ENCODE peak calls at places on chromosomes 5 and 9, in seven cellular contexts. One of them, this sample, is unnamed.

GRCh38 chr5:139711067-139711851 is 63.1 kb downstream of the CXXC5 start:
- DNase-seq in fibroblast of pulmonary artery: no peak
- DNase-seq in colonic mucosa: peak
- DNase-seq in left ventricle myocardium inferior: peak
- DNase-seq in SK-N-SH: peak
- DNase-seq in HFF-Myc: no peak
- DNase-seq in AG09309: no peak
- DNase-seq in this sample: no peak

GRCh38 chr5:58281189-58281588 is 178.7 kb downstream of the PLK2 start:
- DNase-seq in fibroblast of pulmonary artery: no peak
- DNase-seq in colonic mucosa: no peak
- DNase-seq in left ventricle myocardium inferior: no peak
- DNase-seq in SK-N-SH: no peak
- DNase-seq in HFF-Myc: no peak
- DNase-seq in AG09309: no peak
- DNase-seq in this sample: no peak

GRCh38 chr5:138874771-138875628 is at the start of gene LRRTM2:
- DNase-seq in fibroblast of pulmonary artery: peak
- DNase-seq in colonic mucosa: no peak
- DNase-seq in left ventricle myocardium inferior: no peak
- DNase-seq in SK-N-SH: peak
- DNase-seq in HFF-Myc: peak
- DNase-seq in AG09309: no peak
- DNase-seq in this sample: peak

GRCh38 chr5:147175516-147176097 is 59.2 kb upstream of the STK32A start:
- DNase-seq in fibroblast of pulmonary artery: no peak
- DNase-seq in colonic mucosa: no peak
- DNase-seq in left ventricle myocardium inferior: no peak
- DNase-seq in SK-N-SH: no peak
- DNase-seq in HFF-Myc: no peak
- DNase-seq in AG09309: no peak
- DNase-seq in this sample: no peak

GRCh38 chr5:133582971-133583370 is 29.4 kb downstream of the FSTL4 start:
- DNase-seq in fibroblast of pulmonary artery: no peak
- DNase-seq in colonic mucosa: no peak
- DNase-seq in left ventricle myocardium inferior: no peak
- DNase-seq in SK-N-SH: no peak
- DNase-seq in HFF-Myc: no peak
- DNase-seq in AG09309: no peak
- DNase-seq in this sample: no peak

GRCh38 chr5:537621-538071 is 13.4 kb upstream of the SLC9A3 start:
- DNase-seq in fibroblast of pulmonary artery: no peak
- DNase-seq in colonic mucosa: no peak
- DNase-seq in left ventricle myocardium inferior: no peak
- DNase-seq in SK-N-SH: no peak
- DNase-seq in HFF-Myc: no peak
- DNase-seq in AG09309: no peak
- DNase-seq in this sample: no peak

GRCh38 chr5:143977891-143978448 is 166.0 kb downstream of the HMHB1 start:
- DNase-seq in fibroblast of pulmonary artery: peak
- DNase-seq in colonic mucosa: no peak
- DNase-seq in left ventricle myocardium inferior: no peak
- DNase-seq in SK-N-SH: no peak
- DNase-seq in HFF-Myc: no peak
- DNase-seq in AG09309: no peak
- DNase-seq in this sample: no peak

GRCh38 chr9:97744710-97745708 is 47.9 kb upstream of the XPA start:
- DNase-seq in fibroblast of pulmonary artery: no peak
- DNase-seq in colonic mucosa: no peak
- DNase-seq in left ventricle myocardium inferior: no peak
- DNase-seq in SK-N-SH: peak
- DNase-seq in HFF-Myc: no peak
- DNase-seq in AG09309: no peak
- DNase-seq in this sample: no peak

GRCh38 chr9:20557286-20557685 is 65.0 kb downstream of the MLLT3 start:
- DNase-seq in fibroblast of pulmonary artery: no peak
- DNase-seq in colonic mucosa: no peak
- DNase-seq in left ventricle myocardium inferior: no peak
- DNase-seq in SK-N-SH: no peak
- DNase-seq in HFF-Myc: no peak
- DNase-seq in AG09309: no peak
- DNase-seq in this sample: no peak

GRCh38 chr5:93461751-93462150 is 119.3 kb downstream of the NR2F1-AS1 start:
- DNase-seq in fibroblast of pulmonary artery: peak
- DNase-seq in colonic mucosa: no peak
- DNase-seq in left ventricle myocardium inferior: no peak
- DNase-seq in SK-N-SH: no peak
- DNase-seq in HFF-Myc: no peak
- DNase-seq in AG09309: peak
- DNase-seq in this sample: peak

GRCh38 chr5:35282805-35283204 is 52.5 kb upstream of the PRLR start:
- DNase-seq in fibroblast of pulmonary artery: no peak
- DNase-seq in colonic mucosa: no peak
- DNase-seq in left ventricle myocardium inferior: no peak
- DNase-seq in SK-N-SH: no peak
- DNase-seq in HFF-Myc: no peak
- DNase-seq in AG09309: no peak
- DNase-seq in this sample: no peak

GRCh38 chr9:89952401-89952800 is 347.6 kb downstream of the GADD45G start:
- DNase-seq in fibroblast of pulmonary artery: no peak
- DNase-seq in colonic mucosa: no peak
- DNase-seq in left ventricle myocardium inferior: no peak
- DNase-seq in SK-N-SH: no peak
- DNase-seq in HFF-Myc: peak
- DNase-seq in AG09309: no peak
- DNase-seq in this sample: no peak

GRCh38 chr9:34685591-34685990 is 5.5 kb downstream of the CCL19 start:
- DNase-seq in fibroblast of pulmonary artery: no peak
- DNase-seq in colonic mucosa: no peak
- DNase-seq in left ventricle myocardium inferior: no peak
- DNase-seq in SK-N-SH: no peak
- DNase-seq in HFF-Myc: no peak
- DNase-seq in AG09309: no peak
- DNase-seq in this sample: no peak

GRCh38 chr9:136566899-136567298 is 21.1 kb upstream of the NOTCH1 start:
- DNase-seq in fibroblast of pulmonary artery: no peak
- DNase-seq in colonic mucosa: no peak
- DNase-seq in left ventricle myocardium inferior: peak
- DNase-seq in SK-N-SH: peak
- DNase-seq in HFF-Myc: no peak
- DNase-seq in AG09309: no peak
- DNase-seq in this sample: no peak

GRCh38 chr5:31231171-31231570 is 37.7 kb downstream of the CDH6 start:
- DNase-seq in fibroblast of pulmonary artery: peak
- DNase-seq in colonic mucosa: no peak
- DNase-seq in left ventricle myocardium inferior: no peak
- DNase-seq in SK-N-SH: no peak
- DNase-seq in HFF-Myc: no peak
- DNase-seq in AG09309: no peak
- DNase-seq in this sample: no peak

GRCh38 chr5:125612356-125613149 is 810.7 kb upstream of the GRAMD2B start:
- DNase-seq in fibroblast of pulmonary artery: no peak
- DNase-seq in colonic mucosa: no peak
- DNase-seq in left ventricle myocardium inferior: no peak
- DNase-seq in SK-N-SH: no peak
- DNase-seq in HFF-Myc: no peak
- DNase-seq in AG09309: no peak
- DNase-seq in this sample: no peak

GRCh38 chr5:16406023-16406422 is 59.6 kb downstream of the ZNF622 start:
- DNase-seq in fibroblast of pulmonary artery: no peak
- DNase-seq in colonic mucosa: no peak
- DNase-seq in left ventricle myocardium inferior: no peak
- DNase-seq in SK-N-SH: no peak
- DNase-seq in HFF-Myc: no peak
- DNase-seq in AG09309: no peak
- DNase-seq in this sample: no peak

GRCh38 chr5:91499943-91500531 is 116.9 kb upstream of the ARRDC3 start:
- DNase-seq in fibroblast of pulmonary artery: peak
- DNase-seq in colonic mucosa: no peak
- DNase-seq in left ventricle myocardium inferior: no peak
- DNase-seq in SK-N-SH: peak
- DNase-seq in HFF-Myc: peak
- DNase-seq in AG09309: peak
- DNase-seq in this sample: peak

GRCh38 chr5:16542275-16542674 is 74.5 kb downstream of the RETREG1 start:
- DNase-seq in fibroblast of pulmonary artery: no peak
- DNase-seq in colonic mucosa: peak
- DNase-seq in left ventricle myocardium inferior: no peak
- DNase-seq in SK-N-SH: no peak
- DNase-seq in HFF-Myc: no peak
- DNase-seq in AG09309: no peak
- DNase-seq in this sample: no peak

DNA sequence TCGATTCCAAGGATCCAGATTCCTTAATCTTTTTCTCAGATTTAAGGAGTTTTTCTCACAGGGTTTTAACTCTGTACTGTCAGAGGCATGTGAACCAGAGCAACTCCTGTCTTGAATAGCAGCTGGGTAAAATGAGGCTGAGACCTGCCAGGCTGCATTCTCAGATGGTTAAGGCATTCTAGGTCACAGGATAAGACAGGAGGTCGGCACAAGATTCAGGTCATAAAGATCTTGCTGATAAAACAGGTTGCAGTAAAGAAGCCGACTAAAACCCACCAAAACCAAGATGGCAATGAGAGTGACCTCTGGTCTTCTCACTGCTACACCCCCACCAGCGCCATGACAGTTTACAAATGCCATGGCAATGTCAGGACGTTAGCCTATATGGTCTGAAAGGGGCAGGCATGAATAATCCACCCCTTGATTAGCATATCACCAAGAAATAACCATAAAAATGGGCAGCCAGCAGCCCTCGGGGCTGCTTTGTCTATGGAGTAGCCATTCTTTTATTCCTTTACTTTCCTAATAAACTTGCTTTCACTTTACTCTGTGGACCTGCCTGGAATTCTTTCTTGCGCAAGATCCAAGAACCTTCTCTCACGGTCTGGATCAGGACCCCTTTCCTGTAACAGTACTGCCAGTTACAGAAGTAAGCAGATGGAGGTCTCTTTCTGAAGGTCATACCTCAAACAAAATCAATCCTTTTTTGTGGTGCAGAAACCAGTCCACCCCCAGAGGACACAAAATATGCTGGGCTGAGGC is 87.1 kb downstream of the SLC38A9 start:
- DNase-seq in fibroblast of pulmonary artery: no peak
- DNase-seq in colonic mucosa: no peak
- DNase-seq in left ventricle myocardium inferior: no peak
- DNase-seq in SK-N-SH: no peak
- DNase-seq in HFF-Myc: no peak
- DNase-seq in AG09309: no peak
- DNase-seq in this sample: no peak
- H3K4me3 ChIP-seq in fibroblast of pulmonary artery: no peak
- H3K4me3 ChIP-seq in colonic mucosa: no peak
- H3K4me3 ChIP-seq in left ventricle myocardium inferior: no peak
- H3K4me3 ChIP-seq in SK-N-SH: no peak
- H3K4me3 ChIP-seq in HFF-Myc: no peak
- H3K4me3 ChIP-seq in AG09309: no peak
- H3K4me3 ChIP-seq in this sample: no peak

GRCh38 chr9:129598089-129598596 is 22.8 kb downstream of the C9orf50 start:
- DNase-seq in fibroblast of pulmonary artery: no peak
- DNase-seq in colonic mucosa: no peak
- DNase-seq in left ventricle myocardium inferior: no peak
- DNase-seq in SK-N-SH: no peak
- DNase-seq in HFF-Myc: no peak
- DNase-seq in AG09309: no peak
- DNase-seq in this sample: no peak

GRCh38 chr9:129595903-129596540 is 24.9 kb downstream of the C9orf50 start:
- DNase-seq in fibroblast of pulmonary artery: no peak
- DNase-seq in colonic mucosa: no peak
- DNase-seq in left ventricle myocardium inferior: no peak
- DNase-seq in SK-N-SH: no peak
- DNase-seq in HFF-Myc: no peak
- DNase-seq in AG09309: no peak
- DNase-seq in this sample: no peak

GRCh38 chr9:129596541-129597328 is 24.2 kb downstream of the C9orf50 start:
- DNase-seq in fibroblast of pulmonary artery: peak
- DNase-seq in colonic mucosa: peak
- DNase-seq in left ventricle myocardium inferior: peak
- DNase-seq in SK-N-SH: peak
- DNase-seq in HFF-Myc: no peak
- DNase-seq in AG09309: no peak
- DNase-seq in this sample: no peak

GRCh38 chr9:129595323-129595741 is 25.6 kb downstream of the C9orf50 start:
- DNase-seq in fibroblast of pulmonary artery: no peak
- DNase-seq in colonic mucosa: no peak
- DNase-seq in left ventricle myocardium inferior: no peak
- DNase-seq in SK-N-SH: no peak
- DNase-seq in HFF-Myc: no peak
- DNase-seq in AG09309: no peak
- DNase-seq in this sample: no peak

DNA sequence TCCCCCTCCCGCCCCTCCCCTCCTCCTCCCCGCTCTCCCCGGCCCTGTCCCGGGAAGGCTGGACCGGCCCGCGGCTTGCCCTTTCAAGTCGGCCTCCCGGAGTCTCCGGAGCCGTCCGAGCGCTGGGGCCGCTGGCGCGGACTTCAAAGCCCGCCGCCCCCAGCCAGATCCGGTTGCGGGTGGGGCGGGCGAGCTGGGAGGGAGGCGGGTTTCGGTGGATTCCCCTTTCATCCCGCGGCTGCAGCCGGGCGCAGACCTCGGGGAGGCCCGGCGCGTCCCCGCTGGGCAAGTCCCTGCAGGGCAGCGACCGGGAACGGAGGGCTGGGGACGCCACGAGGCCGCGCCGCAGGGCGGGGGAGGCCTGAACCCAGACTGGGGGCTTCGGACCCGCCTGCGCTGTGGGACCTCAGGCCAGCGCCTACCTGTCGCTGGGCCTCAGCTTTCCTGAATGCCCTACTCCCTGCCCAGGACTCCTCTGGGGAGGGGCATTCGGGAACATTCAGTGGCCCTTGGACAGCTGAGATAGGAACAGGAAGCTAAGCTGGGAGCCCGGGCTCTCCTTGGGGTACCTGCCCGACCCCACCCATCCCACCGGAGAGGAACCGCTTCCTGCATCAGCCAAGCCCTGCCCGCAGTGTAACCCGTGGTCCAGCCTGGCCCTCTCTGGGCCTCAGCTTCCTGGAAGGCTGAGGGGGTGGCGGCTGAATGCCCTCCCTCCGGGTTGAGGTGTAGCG is 23.4 kb downstream of the C9orf50 start:
- DNase-seq in fibroblast of pulmonary artery: peak
- DNase-seq in colonic mucosa: peak
- DNase-seq in left ventricle myocardium inferior: peak
- DNase-seq in SK-N-SH: peak
- DNase-seq in HFF-Myc: no peak
- DNase-seq in AG09309: no peak
- DNase-seq in this sample: no peak
- H3K4me3 ChIP-seq in fibroblast of pulmonary artery: peak
- H3K4me3 ChIP-seq in colonic mucosa: peak
- H3K4me3 ChIP-seq in left ventricle myocardium inferior: peak
- H3K4me3 ChIP-seq in SK-N-SH: no peak
- H3K4me3 ChIP-seq in HFF-Myc: peak
- H3K4me3 ChIP-seq in AG09309: peak
- H3K4me3 ChIP-seq in this sample: peak

GRCh38 chr9:130845901-130846381 is 10.9 kb downstream of the ABL1 start:
- DNase-seq in fibroblast of pulmonary artery: peak
- DNase-seq in colonic mucosa: no peak
- DNase-seq in left ventricle myocardium inferior: no peak
- DNase-seq in SK-N-SH: peak
- DNase-seq in HFF-Myc: no peak
- DNase-seq in AG09309: no peak
- DNase-seq in this sample: no peak
- H3K4me3 ChIP-seq in fibroblast of pulmonary artery: peak
- H3K4me3 ChIP-seq in colonic mucosa: no peak
- H3K4me3 ChIP-seq in left ventricle myocardium inferior: peak
- H3K4me3 ChIP-seq in SK-N-SH: peak
- H3K4me3 ChIP-seq in HFF-Myc: peak
- H3K4me3 ChIP-seq in AG09309: peak
- H3K4me3 ChIP-seq in this sample: peak

GRCh38 chr9:124280176-124280691 is 22.5 kb downstream of the NEK6 start:
- DNase-seq in fibroblast of pulmonary artery: peak
- DNase-seq in colonic mucosa: no peak
- DNase-seq in left ventricle myocardium inferior: no peak
- DNase-seq in SK-N-SH: no peak
- DNase-seq in HFF-Myc: no peak
- DNase-seq in AG09309: no peak
- DNase-seq in this sample: peak
- H3K4me3 ChIP-seq in fibroblast of pulmonary artery: no peak
- H3K4me3 ChIP-seq in colonic mucosa: no peak
- H3K4me3 ChIP-seq in left ventricle myocardium inferior: no peak
- H3K4me3 ChIP-seq in SK-N-SH: no peak
- H3K4me3 ChIP-seq in HFF-Myc: no peak
- H3K4me3 ChIP-seq in AG09309: no peak
- H3K4me3 ChIP-seq in this sample: no peak